ENCODE peak calls at places on chromosomes 6 and 20, in six cellular contexts. K is Kasumi-1; D is activated gamma-delta T cell treated with anti-CD3 and anti-CD28 coated beads, Interleukin-2, amount 50 U/mL, for 16 hours; C is activated CD4-positive, CD25-positive, alpha-beta regulatory T cell; H is iPS-NIHi11; J is RWPE1. X is an unnamed sample.

GRCh38 chr20:41142914-41143313 is 5.6 kb downstream of the PLCG1 start:
- DNase-seq in D (no peak), J (no peak), H (no peak), C (no peak), K (peak; percentile 85), X (no peak)

GRCh38 chr6:169162968-169163903 is 90.4 kb downstream of the THBS2 start:
- DNase-seq in C (no peak), J (peak; percentile 98), D (no peak), K (peak; percentile 83), H (no peak), X (no peak)

GRCh38 chr20:24303393-24303792 is 166.0 kb upstream of the SYNDIG1 start:
- DNase-seq in H (no peak), J (no peak), D (no peak), C (no peak), K (peak; percentile 15), X (peak; percentile 5)

GRCh38 chr6:42010909-42011308 is 39.4 kb upstream of the TAF8 start:
- DNase-seq in C (no peak), K (no peak), D (no peak), J (no peak), H (no peak), X (peak; percentile 30)

GRCh38 chr6:41735427-41736206 is at the start of gene TFEB:
- DNase-seq in D (peak; percentile 88), C (peak; percentile 88), H (peak; percentile 97), J (peak; percentile 92), K (peak; percentile 86), X (peak; percentile 94)

GRCh38 chr6:32852844-32853540 is 512 bp downstream of the TAP1 start:
- DNase-seq in C (peak; percentile 37), D (peak; percentile 40), K (no peak), H (no peak), J (peak; percentile 35), X (peak; percentile 54)

GRCh38 chr6:143169440-143169839 is 108.8 kb downstream of the AIG1 start:
- DNase-seq in J (no peak), K (no peak), D (no peak), C (no peak), H (no peak), X (no peak)

GRCh38 chr20:49482621-49483017 is at the start of gene KCNB1:
- DNase-seq in D (peak; percentile 21), C (peak; percentile 8), J (peak; percentile 83), H (peak; percentile 98), K (no peak), X (peak; percentile 26)

GRCh38 chr6:82111114-82111513 is 136.4 kb downstream of the IBTK start:
- DNase-seq in J (no peak), H (no peak), C (no peak), K (no peak), D (no peak), X (no peak)

GRCh38 chr6:33192671-33193602 is 670 bp upstream of the COL11A2 start:
- DNase-seq in J (no peak), K (no peak), C (no peak), D (no peak), H (peak; percentile 69), X (no peak)

GRCh38 chr6:56946368-56946767 is 8.5 kb upstream of the BEND6 start:
- DNase-seq in J (no peak), H (no peak), D (no peak), C (no peak), K (no peak), X (no peak)

GRCh38 chr20:20864346-20865096 is 152.1 kb upstream of the RALGAPA2 start:
- DNase-seq in C (no peak), J (peak; percentile 43), K (no peak), H (peak; percentile 73), D (no peak), X (no peak)

GRCh38 chr6:13457577-13457976 is 29.8 kb downstream of the GFOD1 start:
- DNase-seq in C (no peak), J (peak; percentile 32), H (no peak), D (no peak), K (no peak), X (no peak)

GRCh38 chr6:134577998-134578397 is 260.1 kb upstream of the SGK1 start:
- DNase-seq in D (no peak), C (no peak), H (no peak), J (no peak), K (no peak), X (no peak)

X was measured in NAMALWA.